ENCODE peak calls at places on chromosome 13, in seven cellular contexts. T is RWPE1; K is fibroblast of lung; J is H54; U is T-helper 2 cell; V is CD4-positive, CD25-positive, alpha-beta regulatory T cell; Q is CD4-positive, alpha-beta memory T cell. I is an unnamed sample.

GRCh38 chr13:42539670-42540069 is 34.3 kb upstream of the TNFSF11 start:
- DNase-seq in T (peak), K (no peak), U (no peak), V (no peak), J (peak), Q (no peak), I (no peak)

GRCh38 chr13:94303644-94304174 is 175.8 kb downstream of the DCT start:
- DNase-seq in J (no peak), Q (no peak), K (no peak), V (no peak), T (no peak), U (no peak), I (no peak)

GRCh38 chr13:71877280-71877653 is 10.3 kb upstream of the DACH1 start:
- DNase-seq in J (no peak), V (no peak), Q (no peak), T (no peak), K (no peak), U (no peak), I (no peak)

GRCh38 chr13:111153977-111154332 is 38.8 kb downstream of the ARHGEF7 start:
- DNase-seq in Q (no peak), T (peak), V (no peak), J (no peak), U (no peak), K (no peak), I (no peak)

GRCh38 chr13:39712626-39713025 is 57.2 kb downstream of the COG6 start:
- DNase-seq in K (no peak), J (no peak), V (no peak), T (peak), U (no peak), Q (no peak), I (no peak)

GRCh38 chr13:33153421-33154381 is 131.9 kb downstream of the STARD13 start:
- DNase-seq in V (no peak), J (no peak), Q (no peak), U (no peak), K (no peak), T (no peak), I (peak)

GRCh38 chr13:21733475-21734311 is 62.8 kb downstream of the FGF9 start:
- DNase-seq in U (no peak), T (peak), Q (no peak), K (no peak), J (no peak), V (no peak), I (no peak)

GRCh38 chr13:79423801-79424642 is 18.0 kb upstream of the RBM26 start:
- DNase-seq in Q (peak), K (peak), U (no peak), T (peak), J (no peak), V (peak), I (peak)

GRCh38 chr13:30052127-30052526 is 201.7 kb upstream of the UBL3 start:
- DNase-seq in V (no peak), J (no peak), T (no peak), Q (no peak), K (no peak), U (no peak), I (no peak)

GRCh38 chr13:102799544-102800144 is 725 bp downstream of the BIVM start:
- DNase-seq in U (no peak), T (peak), Q (no peak), V (peak), K (peak), J (peak), I (no peak)

GRCh38 chr13:104779311-104779710 is 1713.1 kb upstream of the SLC10A2 start:
- DNase-seq in U (no peak), K (peak), Q (no peak), V (no peak), J (no peak), T (peak), I (peak)

GRCh38 chr13:48602296-48603040 is 51.3 kb upstream of the CYSLTR2 start:
- DNase-seq in T (no peak), Q (no peak), J (no peak), U (no peak), K (no peak), V (no peak), I (no peak)

I was measured in fibroblast of the conjunctiva.